ENCODE peak calls at places on chromosomes 13 and 19, in nine cellular contexts. R is T-cell; A is effector CD4-positive, alpha-beta T cell; S is dorsolateral prefrontal cortex; Q is DMS 273 treated with DMSO at 0.1 percent for 48 hours; W is mesenchymal stem cell; F is stimulated activated CD4-positive, alpha-beta T cell treated with anti-CD3 and anti-CD28 coated beads, Interleukin-4, amount 100 ng/mL, for 48 hours; Z is NCI-H1930; K is EL. B is an unnamed sample.
A peak's percentile ranks its signal among the peaks of the same experiment; 100 is the strongest.

GRCh38 chr13:48975101-48975925 is at the start of gene FNDC3A:
- DNase-seq in R (peak; percentile 47), A (peak; percentile 2), S (no peak), Q (no peak), W (peak; percentile 74), F (peak; percentile 6), Z (peak; percentile 75), K (peak; percentile 68), B (peak; percentile 60)

GRCh38 chr19:34713262-34713637 is 20.8 kb upstream of the ZNF181 start:
- DNase-seq in R (no peak), A (no peak), S (no peak), Q (no peak), W (no peak), F (no peak), Z (no peak), K (no peak), B (no peak)

GRCh38 chr13:74290324-74290773 is 156.1 kb upstream of the KLF12 start:
- DNase-seq in R (peak; percentile 25), A (peak; percentile 23), S (no peak), Q (peak; percentile 7), W (peak; percentile 61), F (no peak), Z (no peak), K (no peak), B (no peak)

GRCh38 chr13:49540552-49540951 is 44.8 kb downstream of the PHF11 start:
- DNase-seq in R (no peak), A (no peak), S (no peak), Q (no peak), W (peak; percentile 73), F (no peak), Z (no peak), K (no peak), B (no peak)

GRCh38 chr13:107669356-107669755 is 546.0 kb downstream of the LIG4 start:
- DNase-seq in R (no peak), A (no peak), S (no peak), Q (no peak), W (peak; percentile 30), F (no peak), Z (no peak), K (no peak), B (no peak)

GRCh38 chr19:8321760-8322637 is 703 bp downstream of the RPS28 start:
- DNase-seq in R (no peak), A (no peak), S (no peak), Q (no peak), W (peak; percentile 18), F (no peak), Z (no peak), K (no peak), B (no peak)

GRCh38 chr13:101565327-101565726 is 112.9 kb downstream of the ITGBL1 start:
- DNase-seq in R (no peak), A (no peak), S (no peak), Q (no peak), W (no peak), F (no peak), Z (no peak), K (no peak), B (no peak)

GRCh38 chr13:99009987-99010551 is 32.2 kb upstream of the DOCK9 start:
- DNase-seq in R (no peak), A (no peak), S (no peak), Q (no peak), W (no peak), F (no peak), Z (no peak), K (no peak), B (no peak)

GRCh38 chr13:113856716-113857065 is 7.2 kb downstream of the GAS6 start:
- DNase-seq in R (no peak), A (no peak), S (no peak), Q (no peak), W (peak; percentile 76), F (no peak), Z (no peak), K (peak; percentile 85), B (no peak)

GRCh38 chr13:42064259-42064658 is 15.8 kb downstream of the DGKH start:
- DNase-seq in R (no peak), A (no peak), S (no peak), Q (no peak), W (peak; percentile 46), F (no peak), Z (no peak), K (peak; percentile 82), B (no peak)

GRCh38 chr19:10987621-10988297 is 26.9 kb downstream of the SMARCA4 start:
- DNase-seq in R (no peak), A (no peak), S (no peak), Q (no peak), W (no peak), F (no peak), Z (no peak), K (no peak), B (no peak)

GRCh38 chr19:18940791-18941627 is at the start of gene HOMER3:
- DNase-seq in R (peak; percentile 47), A (peak; percentile 64), S (peak; percentile 81), Q (peak; percentile 36), W (peak; percentile 58), F (peak; percentile 77), Z (peak; percentile 62), K (peak; percentile 62), B (peak; percentile 74)